ENCODE peak calls at places on chromosomes 12 and 14, in four cellular contexts. N is Daoy; O is activated T-helper 2 cell treated with anti-CD3 and anti-CD28 coated beads, Interferon-gamma antibody, Interleukin-2, Interleukin-4, amounts not matched to agents 10 μg/mL and 5 μg/mL and 100 μg/mL, durations not matched to agents 14 hours and 24 hours and 36 hours; T is effector CD4-positive, alpha-beta T cell. L is an unnamed sample.
A peak's percentile ranks its signal among the peaks of the same experiment; 100 is the strongest.

GRCh38 chr14:68492889-68493288 is 300.0 kb downstream of the ZFP36L1 start:
- DNase-seq in T (no peak), O (no peak), N (no peak), L (no peak)

GRCh38 chr12:17369556-17369955 is 720.4 kb downstream of the RERGL start:
- DNase-seq in O (no peak), N (no peak), T (no peak), L (no peak)

GRCh38 chr14:22558221-22558913 is 30.7 kb downstream of the DAD1 start:
- DNase-seq in T (no peak), N (no peak), O (peak; percentile 54), L (peak; percentile 44)

GRCh38 chr12:116539905-116540482 is 19.2 kb upstream of the MAP1LC3B2 start:
- DNase-seq in T (no peak), O (no peak), N (peak; percentile 51), L (no peak)

GRCh38 chr12:64268409-64268808 is 46.3 kb upstream of the KICS2 start:
- DNase-seq in T (no peak), N (no peak), O (no peak), L (no peak)

GRCh38 chr14:64053694-64054669 is 201.2 kb downstream of the SYNE2 start:
- DNase-seq in N (peak; percentile 13), T (no peak), O (no peak), L (no peak)

GRCh38 chr12:48818831-48819590 is 715 bp downstream of the CACNB3 start:
- DNase-seq in O (no peak), T (no peak), N (no peak), L (no peak)

GRCh38 chr12:31485570-31485969 is 105.4 kb downstream of the DENND5B start:
- DNase-seq in N (no peak), T (no peak), O (no peak), L (no peak)

GRCh38 chr12:91381309-91381804 is 198.7 kb upstream of the DCN start:
- DNase-seq in T (no peak), O (no peak), N (peak; percentile 14), L (no peak)

GRCh38 chr14:57209561-57209960 is 59.1 kb downstream of the EXOC5 start:
- DNase-seq in T (no peak), O (no peak), N (no peak), L (no peak)

GRCh38 chr14:92362781-92363235 is 39.8 kb downstream of the SLC24A4 start:
- DNase-seq in N (peak; percentile 66), T (no peak), O (no peak), L (no peak)

GRCh38 chr14:84482256-84483071 is 1047.5 kb upstream of the FLRT2 start:
- DNase-seq in N (no peak), T (no peak), O (no peak), L (no peak)

GRCh38 chr12:3544296-3544965 is 53.4 kb downstream of the PRMT8 start:
- DNase-seq in T (no peak), N (no peak), O (no peak), L (no peak)

GRCh38 chr12:12432373-12432772 is 75.5 kb downstream of the BORCS5 start:
- DNase-seq in O (no peak), N (no peak), T (no peak), L (no peak)

GRCh38 chr12:107917912-107918800 is 143.7 kb downstream of the ASCL4 start:
- DNase-seq in T (no peak), N (peak; percentile 41), O (no peak), L (no peak)

GRCh38 chr12:67999244-67999643 is 10.0 kb downstream of the IFNG-AS1 start:
- DNase-seq in N (no peak), O (no peak), T (no peak), L (no peak)

GRCh38 chr12:13745100-13745678 is 236.2 kb downstream of the GRIN2B start:
- DNase-seq in O (no peak), T (no peak), N (no peak), L (no peak)

GRCh38 chr12:68428724-68429580 is 96.8 kb upstream of the MDM1 start:
- DNase-seq in O (no peak), T (no peak), N (peak; percentile 63), L (no peak)

GRCh38 chr12:32811686-32812392 is 56.1 kb upstream of the YARS2 start:
- DNase-seq in O (no peak), N (no peak), T (no peak), L (no peak)

GRCh38 chr14:90518941-90519256 is 122.1 kb downstream of the CALM1 start:
- DNase-seq in T (peak; percentile 47), O (peak; percentile 24), N (peak; percentile 67), L (peak; percentile 37)

GRCh38 chr14:100691395-100692025 is 35.2 kb upstream of the DLK1 start:
- DNase-seq in T (no peak), O (no peak), N (peak; percentile 69), L (no peak)

GRCh38 chr14:103734081-103734888 is 18.7 kb downstream of the ZFYVE21 start:
- DNase-seq in N (no peak), T (no peak), O (no peak), L (no peak)

GRCh38 chr12:41769810-41770209 is 374.9 kb downstream of the GXYLT1 start:
- DNase-seq in O (no peak), T (no peak), N (no peak), L (no peak)

GRCh38 chr12:89947437-89948265 is 239.0 kb upstream of the ATP2B1 start:
- DNase-seq in N (peak; percentile 65), T (no peak), O (no peak), L (no peak)

GRCh38 chr12:43221216-43221615 is 330.8 kb downstream of the ADAMTS20 start:
- DNase-seq in O (no peak), N (no peak), T (no peak), L (no peak)

GRCh38 chr12:112096667-112097066 is 11.9 kb downstream of the NAA25 start:
- DNase-seq in T (no peak), N (peak; percentile 68), O (no peak), L (no peak)

GRCh38 chr12:11892065-11892391 is 178.7 kb upstream of the BCL2L14 start:
- DNase-seq in O (no peak), N (no peak), T (no peak), L (no peak)

GRCh38 chr12:87430444-87430843 is 598.8 kb downstream of the C12orf50 start:
- DNase-seq in T (no peak), O (no peak), N (no peak), L (no peak)

GRCh38 chr12:1544991-1545700 is 49.2 kb downstream of the FBXL14 start:
- DNase-seq in O (no peak), T (no peak), N (no peak), L (no peak)

GRCh38 chr14:67729072-67729561 is 27.4 kb downstream of the RDH12 start:
- DNase-seq in N (no peak), O (no peak), T (no peak), L (no peak)

GRCh38 chr12:119154435-119154818 is 24.3 kb upstream of the HSPB8 start:
- DNase-seq in T (no peak), N (peak; percentile 66), O (no peak), L (no peak)

GRCh38 chr14:93019970-93020369 is 95.8 kb downstream of the ITPK1 start:
- DNase-seq in T (no peak), O (no peak), N (no peak), L (no peak)

GRCh38 chr14:69716483-69717187 is 50.3 kb upstream of the SRSF5 start:
- DNase-seq in T (no peak), N (peak; percentile 84), O (peak; percentile 50), L (no peak)

GRCh38 chr12:42192258-42192657 is 45.8 kb downstream of the YAF2 start:
- DNase-seq in T (no peak), N (no peak), O (no peak), L (no peak)

GRCh38 chr14:37048666-37049071 is 123.7 kb downstream of the SLC25A21 start:
- DNase-seq in N (peak; percentile 93), T (no peak), O (no peak), L (no peak)

GRCh38 chr14:69712217-69712565 is 54.8 kb upstream of the SRSF5 start:
- DNase-seq in N (no peak), O (no peak), T (no peak), L (no peak)

GRCh38 chr12:27434673-27435565 is 11.6 kb upstream of the SMCO2 start:
- DNase-seq in T (no peak), O (no peak), N (peak; percentile 9), L (no peak)

GRCh38 chr14:104723651-104724406 is at the start of gene ADSS1:
- DNase-seq in T (peak; percentile 44), N (peak; percentile 72), O (peak; percentile 54), L (peak; percentile 34)

GRCh38 chr12:13126494-13126893 is 23.0 kb upstream of the GSG1 start:
- DNase-seq in O (no peak), T (no peak), N (no peak), L (no peak)

GRCh38 chr14:101761032-101761880 is at the start of gene PPP2R5C:
- DNase-seq in T (peak; percentile 85), N (peak; percentile 93), O (peak; percentile 79), L (peak; percentile 85)